ENCODE peak calls at places on chromosomes 6 and 20, in seven cellular contexts. C is midbrain; O is GM12865; D is T-helper 1 cell; K is naive thymus-derived CD4-positive, alpha-beta T cell; I is C1 segment of cervical spinal cord; V is ACHN. B is an unnamed sample.

GRCh38 chr6:135162678-135163439 is 18.2 kb upstream of the MYB start:
- DNase-seq in C (no peak), O (peak), D (no peak), K (no peak), I (no peak), V (peak), B (peak)

GRCh38 chr6:43923376-43924221 is 153.6 kb downstream of the VEGFA start:
- DNase-seq in C (no peak), O (no peak), D (no peak), K (no peak), I (no peak), V (peak), B (no peak)

GRCh38 chr6:7909323-7910276 is 988 bp downstream of the TXNDC5 start:
- DNase-seq in C (no peak), O (peak), D (no peak), K (no peak), I (peak), V (peak), B (peak)

GRCh38 chr6:44431118-44431725 is 43.7 kb downstream of the CDC5L start:
- DNase-seq in C (peak), O (peak), D (no peak), K (peak), I (no peak), V (peak), B (peak)

GRCh38 chr20:16575390-16576140 is 2.3 kb upstream of the KIF16B start:
- DNase-seq in C (peak), O (peak), D (no peak), K (no peak), I (no peak), V (no peak), B (peak)

GRCh38 chr6:40640591-40641293 is 53.6 kb upstream of the LRFN2 start:
- DNase-seq in C (no peak), O (no peak), D (no peak), K (peak), I (no peak), V (no peak), B (no peak)

GRCh38 chr6:142682985-142683384 is 262.0 kb downstream of the HIVEP2 start:
- DNase-seq in C (no peak), O (no peak), D (no peak), K (no peak), I (no peak), V (no peak), B (no peak)

GRCh38 chr6:1586256-1586655 is 23.5 kb upstream of the FOXC1 start:
- DNase-seq in C (no peak), O (no peak), D (no peak), K (no peak), I (no peak), V (no peak), B (no peak)

GRCh38 chr6:70219943-70220613 is 82.8 kb downstream of the COL9A1 start:
- DNase-seq in C (no peak), O (no peak), D (no peak), K (no peak), I (no peak), V (no peak), B (no peak)

GRCh38 chr6:40165036-40165709 is 230.9 kb upstream of the MOCS1 start:
- DNase-seq in C (no peak), O (no peak), D (no peak), K (no peak), I (no peak), V (no peak), B (no peak)

GRCh38 chr20:35006531-35006971 is 50.9 kb downstream of the MYH7B start:
- DNase-seq in C (no peak), O (no peak), D (no peak), K (no peak), I (no peak), V (no peak), B (no peak)

GRCh38 chr6:146244630-146245143 is 215.8 kb downstream of the GRM1 start:
- DNase-seq in C (no peak), O (no peak), D (no peak), K (no peak), I (no peak), V (no peak), B (no peak)

GRCh38 chr20:5364136-5364821 is 47.5 kb upstream of the PROKR2 start:
- DNase-seq in C (no peak), O (no peak), D (no peak), K (no peak), I (no peak), V (peak), B (no peak)

GRCh38 chr6:81859884-81860283 is 107.4 kb upstream of the TENT5A start:
- DNase-seq in C (no peak), O (no peak), D (no peak), K (no peak), I (no peak), V (no peak), B (no peak)

GRCh38 chr6:30447237-30447636 is 42.1 kb upstream of the HLA-E start:
- DNase-seq in C (no peak), O (no peak), D (no peak), K (no peak), I (no peak), V (peak), B (peak)

GRCh38 chr6:41039060-41039998 is at the start of gene UNC5CL:
- DNase-seq in C (no peak), O (peak), D (peak), K (peak), I (no peak), V (peak), B (peak)

GRCh38 chr6:96794980-96795379 is 42.3 kb downstream of the GPR63 start:
- DNase-seq in C (no peak), O (no peak), D (no peak), K (no peak), I (no peak), V (no peak), B (no peak)

GRCh38 chr20:5127204-5127858 is 523 bp downstream of the CDS2 start:
- DNase-seq in C (peak), O (peak), D (peak), K (peak), I (peak), V (peak), B (peak)

GRCh38 chr6:44275271-44275748 is 5.1 kb downstream of the TMEM151B start:
- DNase-seq in C (no peak), O (no peak), D (no peak), K (no peak), I (no peak), V (no peak), B (no peak)

GRCh38 chr6:12280458-12280857 is 9.7 kb upstream of the EDN1 start:
- DNase-seq in C (no peak), O (no peak), D (no peak), K (no peak), I (no peak), V (no peak), B (no peak)

GRCh38 chr6:138293996-138294395 is 75.7 kb upstream of the PBOV1 start:
- DNase-seq in C (no peak), O (no peak), D (no peak), K (no peak), I (no peak), V (no peak), B (no peak)

GRCh38 chr20:51457281-51457932 is 85.1 kb downstream of the NFATC2 start:
- DNase-seq in C (no peak), O (peak), D (no peak), K (no peak), I (no peak), V (peak), B (no peak)

GRCh38 chr20:9634327-9634726 is 119.9 kb downstream of the LAMP5 start:
- DNase-seq in C (no peak), O (no peak), D (no peak), K (no peak), I (no peak), V (no peak), B (no peak)

GRCh38 chr6:41935190-41935569 is 6.4 kb downstream of the CCND3 start:
- DNase-seq in C (no peak), O (no peak), D (no peak), K (no peak), I (no peak), V (no peak), B (no peak)

GRCh38 chr6:27584326-27584725 is 111.4 kb upstream of the ZNF184 start:
- DNase-seq in C (no peak), O (no peak), D (no peak), K (no peak), I (no peak), V (no peak), B (no peak)

GRCh38 chr20:33664762-33665144 is 2.0 kb upstream of the ACTL10 start:
- DNase-seq in C (no peak), O (no peak), D (no peak), K (peak), I (no peak), V (no peak), B (peak)

GRCh38 chr6:132054525-132054924 is 103.4 kb upstream of the CCN2 start:
- DNase-seq in C (no peak), O (no peak), D (no peak), K (no peak), I (no peak), V (no peak), B (no peak)

GRCh38 chr20:25042531-25043498 is 15.1 kb downstream of the ACSS1 start:
- DNase-seq in C (peak), O (peak), D (peak), K (peak), I (no peak), V (no peak), B (no peak)

GRCh38 chr6:106608080-106608668 is 21.1 kb downstream of the RTN4IP1 start:
- DNase-seq in C (no peak), O (peak), D (no peak), K (peak), I (no peak), V (peak), B (peak)

GRCh38 chr20:18739785-18740184 is 73.8 kb upstream of the SCP2D1 start:
- DNase-seq in C (peak), O (no peak), D (no peak), K (no peak), I (peak), V (no peak), B (no peak)

GRCh38 chr20:21622097-21622496 is 83.4 kb upstream of the PAX1 start:
- DNase-seq in C (no peak), O (no peak), D (no peak), K (no peak), I (no peak), V (no peak), B (no peak)

GRCh38 chr20:62605996-62606395 is 36.3 kb upstream of the SLCO4A1 start:
- DNase-seq in C (no peak), O (no peak), D (no peak), K (no peak), I (no peak), V (no peak), B (no peak)

GRCh38 chr20:46823271-46823747 is 71.3 kb upstream of the EYA2 start:
- DNase-seq in C (no peak), O (no peak), D (no peak), K (no peak), I (no peak), V (no peak), B (no peak)

GRCh38 chr6:32092760-32093497 is 16.2 kb downstream of the TNXB start:
- DNase-seq in C (peak), O (no peak), D (no peak), K (no peak), I (no peak), V (no peak), B (no peak)

B was measured in SK-MEL-5.